ENCODE peak calls at places on chromosomes 11 and 22, in seven cellular contexts. Q is cardiac fibroblast, C is aorta, N is epithelial cell of esophagus, W is cardiac muscle cell, M is mammary epithelial cell, G is right cardiac atrium. Y is an unnamed sample.

GRCh38 chr11:28315440-28315839 is 207.3 kb downstream of the METTL15 start:
- DNase-seq in Q (no peak), C (no peak), N (no peak), W (no peak), M (no peak), G (no peak), Y (no peak)

GRCh38 chr11:13434247-13435205 is 28.5 kb downstream of the BTBD10 start:
- DNase-seq in Q (no peak), C (no peak), N (peak; percentile 72), W (no peak), M (no peak), G (no peak), Y (no peak)

GRCh38 chr11:123577081-123577598 is 77.3 kb downstream of the SCN3B start:
- DNase-seq in Q (peak; percentile 54), C (peak; percentile 90), N (peak; percentile 54), W (peak; percentile 56), M (peak; percentile 20), G (peak; percentile 90), Y (peak; percentile 78)

GRCh38 chr11:96293583-96293982 is 49.4 kb downstream of the MAML2 start:
- DNase-seq in Q (peak; percentile 38), C (no peak), N (no peak), W (peak; percentile 57), M (no peak), G (no peak), Y (no peak)

GRCh38 chr11:62974848-62975522 is 9.8 kb downstream of the SLC22A6 start:
- DNase-seq in Q (peak; percentile 3), C (peak; percentile 81), N (peak; percentile 14), W (peak; percentile 46), M (no peak), G (peak; percentile 84), Y (no peak)

GRCh38 chr11:65526744-65527143 is 1.9 kb downstream of the SCYL1 start:
- DNase-seq in Q (no peak), C (peak; percentile 64), N (no peak), W (no peak), M (no peak), G (no peak), Y (no peak)

GRCh38 chr11:72600557-72600956 is 73.7 kb downstream of the PDE2A start:
- DNase-seq in Q (no peak), C (no peak), N (no peak), W (no peak), M (no peak), G (no peak), Y (no peak)

GRCh38 chr22:24761888-24762675 is 12.4 kb downstream of the PIWIL3 start:
- DNase-seq in Q (peak; percentile 38), C (no peak), N (no peak), W (peak; percentile 81), M (no peak), G (no peak), Y (no peak)

GRCh38 chr11:11841121-11841604 is 609 bp upstream of the USP47 start:
- DNase-seq in Q (peak; percentile 51), C (peak; percentile 77), N (no peak), W (no peak), M (no peak), G (peak; percentile 74), Y (peak; percentile 47)

GRCh38 chr11:2581151-2581930 is 118.5 kb downstream of the KCNQ1OT1 start:
- DNase-seq in Q (no peak), C (peak; percentile 60), N (no peak), W (no peak), M (no peak), G (peak; percentile 40), Y (no peak)

GRCh38 chr11:7413961-7414728 is 71.2 kb upstream of the OLFML1 start:
- DNase-seq in Q (no peak), C (no peak), N (peak; percentile 66), W (no peak), M (no peak), G (no peak), Y (no peak)

GRCh38 chr11:56782167-56782847 is 33.8 kb upstream of the OR9G4 start:
- DNase-seq in Q (no peak), C (no peak), N (no peak), W (no peak), M (no peak), G (no peak), Y (no peak)

GRCh38 chr11:133897331-133897650 is 52.0 kb upstream of the SPATA19 start:
- DNase-seq in Q (no peak), C (peak; percentile 65), N (no peak), W (no peak), M (no peak), G (no peak), Y (no peak)

GRCh38 chr11:66718320-66718971 is 10.6 kb downstream of the SPTBN2 start:
- DNase-seq in Q (no peak), C (no peak), N (peak; percentile 74), W (no peak), M (peak; percentile 6), G (no peak), Y (no peak)

GRCh38 chr11:72587696-72588095 is 86.5 kb downstream of the PDE2A start:
- DNase-seq in Q (no peak), C (peak; percentile 41), N (no peak), W (no peak), M (no peak), G (peak; percentile 22), Y (no peak)

GRCh38 chr11:64352099-64353005 is 6.6 kb upstream of the RPS6KA4 start:
- DNase-seq in Q (no peak), C (peak; percentile 70), N (no peak), W (no peak), M (no peak), G (no peak), Y (no peak)

GRCh38 chr11:28559497-28559896 is 451.3 kb downstream of the METTL15 start:
- DNase-seq in Q (peak; percentile 29), C (no peak), N (no peak), W (peak; percentile 71), M (no peak), G (peak; percentile 11), Y (no peak)

GRCh38 chr11:57167125-57167839 is 14.5 kb upstream of the LRRC55 start:
- DNase-seq in Q (no peak), C (no peak), N (no peak), W (no peak), M (no peak), G (no peak), Y (no peak)

GRCh38 chr11:97854877-97855276 is 1165.9 kb upstream of the CNTN5 start:
- DNase-seq in Q (no peak), C (no peak), N (no peak), W (no peak), M (no peak), G (no peak), Y (no peak)

DNA sequence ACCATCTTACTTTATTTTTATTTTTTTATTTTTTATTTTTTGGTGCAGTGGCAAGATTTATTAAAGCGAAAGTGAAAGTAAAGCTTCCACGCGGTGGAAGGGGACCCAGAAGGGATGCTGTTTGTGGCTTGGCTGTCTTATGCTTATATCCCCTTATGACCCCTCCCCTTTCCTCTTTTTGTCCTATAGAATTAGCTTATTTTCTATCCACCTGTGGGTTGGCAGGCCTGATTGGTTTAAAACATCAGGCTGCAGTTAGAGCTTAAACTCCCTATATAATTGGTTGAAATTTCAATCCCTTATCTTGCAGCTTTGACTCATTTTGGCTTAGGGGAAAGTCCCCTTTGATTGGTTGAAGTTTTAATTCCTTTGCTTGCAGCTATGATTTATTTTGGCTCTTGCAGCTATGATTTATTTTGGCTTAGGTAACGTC is 50.5 kb downstream of the NNMT start:
- DNase-seq in Q (peak; percentile 51), C (no peak), N (no peak), W (no peak), M (no peak), G (no peak), Y (no peak)
- H3K4me3 ChIP-seq in Q (no peak overlapping the region), C (no peak overlapping the region), N (no peak overlapping the region), W (no peak overlapping the region), M (no peak overlapping the region), G (peak overlapping the region; percentile 32), Y (no peak overlapping the region)

GRCh38 chr22:17772249-17772962 is 1.9 kb downstream of the BID start:
- DNase-seq in Q (no peak), C (no peak), N (peak; percentile 32), W (no peak), M (no peak), G (no peak), Y (no peak)
- H3K4me3 ChIP-seq in Q (no peak overlapping the region), C (no peak overlapping the region), N (no peak overlapping the region), W (no peak overlapping the region), M (no peak overlapping the region), G (no peak overlapping the region), Y (peak overlapping the region; percentile 81)

GRCh38 chr11:130449996-130450419 is 1.6 kb downstream of the ADAMTS15 start:
- DNase-seq in Q (peak; percentile 79), C (peak; percentile 95), N (peak; percentile 54), W (peak; percentile 94), M (no peak), G (peak; percentile 96), Y (peak; percentile 63)
- H3K4me3 ChIP-seq in Q (peak overlapping the region; percentile 66), C (no peak overlapping the region), N (peak overlapping the region; percentile 48), W (peak overlapping the region; percentile 59), M (peak overlapping the region; percentile 53), G (peak overlapping the region; percentile 70), Y (peak overlapping the region; percentile 70)

GRCh38 chr11:33388793-33389525 is 131.8 kb downstream of the HIPK3 start:
- DNase-seq in Q (no peak), C (no peak), N (no peak), W (no peak), M (no peak), G (no peak), Y (no peak)

GRCh38 chr11:33387996-33388395 is 130.8 kb downstream of the HIPK3 start:
- DNase-seq in Q (no peak), C (no peak), N (no peak), W (no peak), M (no peak), G (no peak), Y (no peak)

GRCh38 chr11:33391188-33391892 is 134.2 kb downstream of the HIPK3 start:
- DNase-seq in Q (no peak), C (no peak), N (no peak), W (no peak), M (no peak), G (no peak), Y (no peak)

GRCh38 chr11:33387586-33387985 is 130.4 kb downstream of the HIPK3 start:
- DNase-seq in Q (no peak), C (no peak), N (no peak), W (no peak), M (no peak), G (no peak), Y (no peak)

GRCh38 chr11:33389635-33390034 is 132.5 kb downstream of the HIPK3 start:
- DNase-seq in Q (no peak), C (no peak), N (no peak), W (no peak), M (no peak), G (no peak), Y (no peak)
- H3K4me3 ChIP-seq in Q (no peak overlapping the region), C (no peak overlapping the region), N (no peak overlapping the region), W (no peak overlapping the region), M (no peak overlapping the region), G (no peak overlapping the region), Y (no peak overlapping the region)

DNA sequence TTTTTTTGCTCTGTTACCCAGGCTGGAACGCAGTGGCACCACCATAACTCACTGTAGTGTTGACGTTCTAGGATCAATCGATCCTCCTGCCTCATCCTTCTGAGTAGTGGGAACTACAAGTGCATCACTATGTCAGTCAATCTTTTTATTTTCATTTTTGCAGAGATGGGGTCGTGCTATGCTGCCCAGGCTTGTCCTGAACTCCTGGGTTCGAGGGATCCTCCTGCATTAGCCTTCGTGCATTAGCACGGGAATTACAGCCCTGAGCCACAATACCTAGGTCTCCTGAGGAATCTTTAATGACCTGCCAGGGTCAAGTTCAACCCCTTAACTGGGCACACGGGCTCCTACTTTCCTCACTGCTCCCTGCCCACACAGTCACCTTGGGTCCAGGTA is 4.4 kb downstream of the APOL3 start:
- DNase-seq in Q (no peak), C (no peak), N (no peak), W (no peak), M (no peak), G (no peak), Y (no peak)
- H3K4me3 ChIP-seq in Q (peak overlapping the region; percentile 52), C (no peak overlapping the region), N (no peak overlapping the region), W (no peak overlapping the region), M (peak overlapping the region; percentile 53), G (peak overlapping the region; percentile 72), Y (peak overlapping the region; percentile 33)

Y was measured in dorsolateral prefrontal cortex.